ENCODE peak calls at places on chromosomes 6 and 20, in five cellular contexts. J is cardiac muscle cell; K is naive thymus-derived CD4-positive, alpha-beta T cell; M is psoas muscle; H is right atrium auricular region. U is an unnamed sample.

GRCh38 chr20:62488470-62488869 is 12.7 kb upstream of the GATA5 start:
- DNase-seq in J (no peak), K (no peak), M (no peak), H (no peak), U (no peak)

GRCh38 chr6:170287371-170287876 is 3.5 kb downstream of the DLL1 start:
- DNase-seq in J (no peak), K (no peak), M (no peak), H (no peak), U (no peak)

GRCh38 chr6:114611696-114612095 is 268.9 kb upstream of the HS3ST5 start:
- DNase-seq in J (no peak), K (no peak), M (no peak), H (no peak), U (no peak)

GRCh38 chr6:81901589-81901988 is 149.1 kb upstream of the TENT5A start:
- DNase-seq in J (peak; percentile 21), K (no peak), M (no peak), H (no peak), U (peak; percentile 23)

GRCh38 chr20:7926767-7927166 is 13.5 kb downstream of the HAO1 start:
- DNase-seq in J (peak; percentile 72), K (no peak), M (no peak), H (no peak), U (no peak)

GRCh38 chr20:47468290-47469050 is 33.2 kb upstream of the NCOA3 start:
- DNase-seq in J (no peak), K (no peak), M (no peak), H (no peak), U (no peak)

GRCh38 chr6:140537211-140537610 is 1162.8 kb upstream of the CITED2 start:
- DNase-seq in J (no peak), K (no peak), M (no peak), H (no peak), U (no peak)

GRCh38 chr20:31674895-31675827 is 37.4 kb downstream of the COX4I2 start:
- DNase-seq in J (peak; percentile 97), K (peak; percentile 65), M (peak; percentile 67), H (peak; percentile 83), U (peak; percentile 81)

GRCh38 chr20:13990465-13990864 is at the start of gene SEL1L2:
- DNase-seq in J (no peak), K (no peak), M (no peak), H (no peak), U (no peak)

GRCh38 chr6:40484066-40484465 is 103.1 kb downstream of the LRFN2 start:
- DNase-seq in J (no peak), K (no peak), M (no peak), H (no peak), U (no peak)

GRCh38 chr6:154197176-154197850 is 158.3 kb downstream of the OPRM1 start:
- DNase-seq in J (peak; percentile 33), K (no peak), M (no peak), H (no peak), U (no peak)
- H3K4me3 ChIP-seq in J (no peak overlapping the region), K (no peak overlapping the region), M (no peak overlapping the region), H (no peak overlapping the region), U (no peak overlapping the region)

GRCh38 chr20:50398064-50398463 is 112.1 kb upstream of the PTPN1 start:
- DNase-seq in J (no peak), K (no peak), M (peak; percentile 73), H (no peak), U (no peak)
- H3K36me3 ChIP-seq in J (no peaks in the 10 kb centered on the region), K (no peaks in the 10 kb centered on the region), M (no peaks in the 10 kb centered on the region), H (no peaks in the 10 kb centered on the region), U (no peaks in the 10 kb centered on the region)

DNA sequence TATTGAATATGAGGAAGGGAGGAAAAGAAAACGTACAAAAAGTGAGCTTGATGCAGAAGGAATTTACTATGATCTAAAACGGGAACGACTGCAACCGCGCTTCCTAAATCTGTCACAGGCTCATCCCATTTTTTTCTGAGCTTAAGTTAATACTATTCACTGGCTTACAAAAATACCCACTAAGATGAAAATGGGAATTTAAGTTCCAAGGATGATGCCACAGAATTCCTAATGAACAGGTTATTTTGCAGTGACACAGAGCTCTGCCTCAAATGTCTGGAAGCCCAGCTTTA is 72.8 kb downstream of the FYN start:
- DNase-seq in J (no peak), K (no peak), M (no peak), H (no peak), U (no peak)
- H3K27ac ChIP-seq in J (no peak overlapping the region), K (no peak overlapping the region), M (no peak overlapping the region), H (no peak overlapping the region), U (no peak overlapping the region)

GRCh38 chr20:49979030-49979832 is 3.5 kb upstream of the SNAI1 start:
- DNase-seq in J (peak; percentile 46), K (peak; percentile 63), M (no peak), H (no peak), U (peak; percentile 35)
- H3K4me3 ChIP-seq in J (peak overlapping the region; percentile 23), K (no peak overlapping the region), M (peak overlapping the region; percentile 59), H (no peak overlapping the region), U (peak overlapping the region; percentile 26)

GRCh38 chr6:44309092-44309491 is 4.1 kb downstream of the AARS2 start:
- DNase-seq in J (peak; percentile 38), K (no peak), M (no peak), H (no peak), U (peak; percentile 43)

GRCh38 chr6:44311767-44312166 is 1.4 kb downstream of the AARS2 start:
- DNase-seq in J (no peak), K (no peak), M (no peak), H (no peak), U (no peak)

GRCh38 chr6:44311304-44311703 is 1.8 kb downstream of the AARS2 start:
- DNase-seq in J (no peak), K (no peak), M (no peak), H (no peak), U (no peak)

GRCh38 chr6:44309631-44310030 is 3.5 kb downstream of the AARS2 start:
- DNase-seq in J (no peak), K (no peak), M (no peak), H (no peak), U (no peak)

GRCh38 chr6:44310241-44310640 is 2.9 kb downstream of the AARS2 start:
- DNase-seq in J (no peak), K (no peak), M (no peak), H (no peak), U (no peak)
- H3K36me3 ChIP-seq in J (peaks cover 24% of the 10 kb centered on the region), K (peaks cover 16% of the 10 kb centered on the region), M (peaks cover 3% of the 10 kb centered on the region), H (peaks cover 50% of the 10 kb centered on the region), U (no peaks in the 10 kb centered on the region)

GRCh38 chr6:2793491-2794151 is 28.4 kb downstream of the WRNIP1 start:
- DNase-seq in J (no peak), K (peak; percentile 31), M (no peak), H (no peak), U (no peak)

GRCh38 chr6:2791124-2792050 is 26.2 kb downstream of the WRNIP1 start:
- DNase-seq in J (peak; percentile 87), K (peak; percentile 61), M (peak; percentile 47), H (peak; percentile 85), U (peak; percentile 77)

GRCh38 chr6:2794171-2794730 is 29.1 kb downstream of the WRNIP1 start:
- DNase-seq in J (no peak), K (no peak), M (no peak), H (no peak), U (no peak)

GRCh38 chr6:2790588-2790987 is 25.4 kb downstream of the WRNIP1 start:
- DNase-seq in J (peak; percentile 36), K (no peak), M (no peak), H (no peak), U (no peak)

GRCh38 chr6:2792330-2792729 is 27.1 kb downstream of the WRNIP1 start:
- DNase-seq in J (peak; percentile 50), K (no peak), M (no peak), H (no peak), U (no peak)
- H3K27ac ChIP-seq in J (no peak overlapping the region), K (no peak overlapping the region), M (peak overlapping the region; percentile 92), H (no peak overlapping the region), U (no peak overlapping the region)

GRCh38 chr6:67839818-67840217 is 795.3 kb upstream of the ADGRB3 start:
- DNase-seq in J (no peak), K (no peak), M (no peak), H (no peak), U (no peak)
- H3K4me3 ChIP-seq in J (no peak overlapping the region), K (no peak overlapping the region), M (no peak overlapping the region), H (no peak overlapping the region), U (no peak overlapping the region)

DNA sequence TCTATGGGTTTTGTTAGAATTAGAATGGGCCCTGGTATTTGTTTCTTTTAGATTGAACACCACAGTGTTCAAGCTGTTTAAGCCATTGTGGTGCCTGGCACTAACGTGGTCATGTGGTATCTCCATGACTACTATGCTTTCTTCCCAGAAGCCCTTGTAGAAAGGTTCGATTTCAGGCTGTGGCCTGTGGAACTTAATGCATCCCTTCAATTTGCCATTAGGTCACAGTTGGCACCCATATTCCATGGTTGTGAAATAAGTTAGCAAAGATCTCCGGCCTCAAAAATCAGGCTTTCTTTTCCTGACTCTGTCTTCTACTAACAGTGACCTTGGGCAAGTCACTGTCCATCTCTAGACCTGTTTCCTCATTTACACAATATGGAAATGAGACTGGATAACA is 31.3 kb upstream of the AAR2 start:
- DNase-seq in J (no peak), K (no peak), M (no peak), H (no peak), U (no peak)
- H3K36me3 ChIP-seq in J (no peaks in the 10 kb centered on the region), K (no peaks in the 10 kb centered on the region), M (no peaks in the 10 kb centered on the region), H (no peaks in the 10 kb centered on the region), U (peaks cover 20% of the 10 kb centered on the region)

U was measured in heart right ventricle.